ENCODE peak calls at places on chromosomes 16 and 17, in nine cellular contexts. P is CD8-positive, alpha-beta memory T cell; X is tibial artery; H is psoas muscle; S is pancreas; E is stomach; M is cardiac fibroblast; T is lower leg skin; N is fibroblast of lung. I is an unnamed sample.

GRCh38 chr17:40956401-40957254 is 10.1 kb downstream of the KRT39 start:
- DNase-seq in P (no peak), X (no peak), H (no peak), S (no peak), E (no peak), M (peak), T (no peak), N (peak), I (no peak)

GRCh38 chr17:58337600-58338453 is 9.2 kb upstream of the TSPOAP1 start:
- DNase-seq in P (peak), X (peak), H (peak), S (no peak), E (peak), M (peak), T (peak), N (peak), I (no peak)

GRCh38 chr17:72714357-72714966 is 378.0 kb downstream of the SLC39A11 start:
- DNase-seq in P (no peak), X (no peak), H (no peak), S (no peak), E (no peak), M (no peak), T (no peak), N (no peak), I (no peak)

GRCh38 chr17:64331946-64332493 is 58.6 kb downstream of the PECAM1 start:
- DNase-seq in P (no peak), X (peak), H (peak), S (no peak), E (no peak), M (peak), T (no peak), N (peak), I (no peak)

GRCh38 chr17:50028207-50029120 is 27.4 kb upstream of the ITGA3 start:
- DNase-seq in P (no peak), X (peak), H (peak), S (no peak), E (no peak), M (peak), T (peak), N (peak), I (no peak)

GRCh38 chr16:31201511-31202401 is 804 bp downstream of the PYCARD start:
- DNase-seq in P (peak), X (no peak), H (peak), S (peak), E (peak), M (no peak), T (peak), N (peak), I (no peak)

GRCh38 chr17:76270127-76270592 is 5.0 kb downstream of the UBALD2 start:
- DNase-seq in P (no peak), X (no peak), H (no peak), S (peak), E (no peak), M (no peak), T (peak), N (no peak), I (no peak)

GRCh38 chr17:29933379-29933778 is 3.4 kb upstream of the SSH2 start:
- DNase-seq in P (no peak), X (no peak), H (no peak), S (no peak), E (no peak), M (peak), T (no peak), N (peak), I (no peak)

GRCh38 chr17:76145231-76146052 is 4.4 kb upstream of the FOXJ1 start:
- DNase-seq in P (peak), X (peak), H (no peak), S (no peak), E (no peak), M (no peak), T (no peak), N (no peak), I (no peak)

GRCh38 chr16:27959914-27960313 is 103.6 kb downstream of the GSG1L start:
- DNase-seq in P (no peak), X (no peak), H (no peak), S (no peak), E (no peak), M (no peak), T (no peak), N (no peak), I (no peak)

GRCh38 chr16:67542464-67542863 is 13.8 kb downstream of the RIPOR1 start:
- DNase-seq in P (peak), X (no peak), H (no peak), S (no peak), E (peak), M (peak), T (no peak), N (peak), I (no peak)

GRCh38 chr16:31477220-31478216 is 5.4 kb upstream of the SLC5A2 start:
- DNase-seq in P (no peak), X (no peak), H (no peak), S (peak), E (peak), M (no peak), T (no peak), N (no peak), I (no peak)

GRCh38 chr17:82325286-82326180 is 8.0 kb downstream of the SECTM1 start:
- DNase-seq in P (no peak), X (no peak), H (no peak), S (peak), E (no peak), M (no peak), T (no peak), N (no peak), I (no peak)

GRCh38 chr17:51734462-51734861 is 424.1 kb downstream of the CA10 start:
- DNase-seq in P (no peak), X (no peak), H (no peak), S (no peak), E (no peak), M (no peak), T (no peak), N (no peak), I (peak)

GRCh38 chr17:64653325-64653984 is 8.7 kb downstream of the SMURF2 start:
- DNase-seq in P (no peak), X (no peak), H (no peak), S (no peak), E (no peak), M (peak), T (no peak), N (peak), I (no peak)

GRCh38 chr16:64580558-64580957 is 541.3 kb downstream of the CDH11 start:
- DNase-seq in P (no peak), X (no peak), H (no peak), S (no peak), E (no peak), M (no peak), T (no peak), N (no peak), I (no peak)

GRCh38 chr17:73710095-73710592 is 65.9 kb upstream of the SDK2 start:
- DNase-seq in P (peak), X (no peak), H (peak), S (peak), E (peak), M (peak), T (no peak), N (peak), I (peak)

GRCh38 chr17:50276588-50277356 is 2.5 kb downstream of the TMEM92 start:
- DNase-seq in P (no peak), X (no peak), H (no peak), S (no peak), E (no peak), M (no peak), T (no peak), N (no peak), I (no peak)

GRCh38 chr16:85448557-85449194 is 164.4 kb upstream of the GSE1 start:
- DNase-seq in P (peak), X (no peak), H (no peak), S (peak), E (peak), M (no peak), T (no peak), N (no peak), I (no peak)

GRCh38 chr16:76335187-76335974 is 58.2 kb downstream of the CNTNAP4 start:
- DNase-seq in P (no peak), X (no peak), H (no peak), S (no peak), E (no peak), M (no peak), T (no peak), N (no peak), I (no peak)

GRCh38 chr16:2206420-2206779 is 1.1 kb downstream of the MLST8 start:
- DNase-seq in P (no peak), X (no peak), H (no peak), S (no peak), E (no peak), M (no peak), T (no peak), N (no peak), I (no peak)
- H3K4me3 ChIP-seq in P (peak), X (peak), H (peak), S (peak), E (peak), M (peak), T (no peak), N (peak), I (no peak)

DNA sequence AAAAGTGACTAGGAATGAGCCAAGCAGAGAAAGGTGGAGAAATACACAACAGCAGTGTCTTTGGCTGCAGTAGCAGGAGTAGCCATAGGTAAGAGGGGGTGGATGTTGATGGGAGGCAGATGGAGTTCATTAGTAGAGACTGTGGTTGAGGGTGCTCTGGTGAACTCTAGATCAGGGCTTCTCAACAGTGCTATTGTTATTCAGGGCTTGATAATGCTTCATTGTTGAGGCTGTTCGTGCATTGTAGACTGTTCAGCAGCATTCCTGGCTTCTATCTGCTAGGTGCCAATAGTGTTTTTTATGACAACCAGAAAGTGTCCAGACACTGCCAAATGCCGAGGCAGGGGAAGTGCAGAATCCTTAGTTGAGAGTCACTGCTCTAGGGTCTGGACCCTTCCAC is 3.6 kb downstream of the ALKBH5 start:
- DNase-seq in P (no peak), X (no peak), H (no peak), S (no peak), E (no peak), M (peak), T (no peak), N (peak), I (no peak)
- H3K4me3 ChIP-seq in P (peak), X (peak), H (peak), S (peak), E (peak), M (peak), T (no peak), N (peak), I (no peak)

DNA sequence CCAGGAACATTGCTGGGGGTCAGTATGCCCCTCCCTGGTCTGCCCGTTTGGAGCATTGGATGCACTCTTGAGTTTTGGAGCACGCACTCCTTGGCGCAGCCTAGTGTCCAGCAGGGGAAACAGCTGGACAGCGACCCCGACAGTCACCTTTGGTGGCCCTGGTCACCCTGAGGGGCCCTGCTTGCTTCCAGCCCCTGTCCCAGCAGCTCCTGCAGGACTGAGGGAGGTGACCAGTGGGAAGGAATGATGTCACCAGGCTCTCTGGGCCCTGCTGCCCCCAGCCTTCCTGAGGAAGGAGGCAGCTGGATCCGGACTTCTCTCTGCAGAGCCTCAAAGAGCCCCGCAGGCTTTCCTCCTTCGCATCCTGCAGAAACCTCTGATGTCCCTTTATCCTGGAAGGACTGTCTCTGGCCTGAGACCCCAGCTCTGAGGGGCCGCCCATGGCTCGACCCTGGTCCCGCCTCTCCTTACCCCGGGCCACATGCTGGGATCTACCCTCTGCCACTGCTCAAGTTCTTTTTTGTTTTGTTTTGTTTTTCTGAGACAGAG is 11.8 kb downstream of the ZSCAN10 start:
- DNase-seq in P (no peak), X (no peak), H (no peak), S (no peak), E (no peak), M (peak), T (no peak), N (no peak), I (no peak)
- H3K4me3 ChIP-seq in P (no peak), X (peak), H (peak), S (no peak), E (peak), M (no peak), T (no peak), N (no peak), I (no peak)

GRCh38 chr16:9545500-9546437 is 454.3 kb downstream of the HAPSTR1 start:
- DNase-seq in P (no peak), X (no peak), H (no peak), S (no peak), E (no peak), M (no peak), T (no peak), N (no peak), I (no peak)
- H3K4me3 ChIP-seq in P (no peak), X (no peak), H (no peak), S (no peak), E (no peak), M (no peak), T (no peak), N (no peak), I (no peak)

GRCh38 chr16:2963611-2964415 is at the start of gene KREMEN2:
- DNase-seq in P (no peak), X (no peak), H (no peak), S (peak), E (no peak), M (no peak), T (peak), N (no peak), I (no peak)
- H3K4me3 ChIP-seq in P (peak), X (no peak), H (peak), S (peak), E (peak), M (peak), T (no peak), N (peak), I (peak)

DNA sequence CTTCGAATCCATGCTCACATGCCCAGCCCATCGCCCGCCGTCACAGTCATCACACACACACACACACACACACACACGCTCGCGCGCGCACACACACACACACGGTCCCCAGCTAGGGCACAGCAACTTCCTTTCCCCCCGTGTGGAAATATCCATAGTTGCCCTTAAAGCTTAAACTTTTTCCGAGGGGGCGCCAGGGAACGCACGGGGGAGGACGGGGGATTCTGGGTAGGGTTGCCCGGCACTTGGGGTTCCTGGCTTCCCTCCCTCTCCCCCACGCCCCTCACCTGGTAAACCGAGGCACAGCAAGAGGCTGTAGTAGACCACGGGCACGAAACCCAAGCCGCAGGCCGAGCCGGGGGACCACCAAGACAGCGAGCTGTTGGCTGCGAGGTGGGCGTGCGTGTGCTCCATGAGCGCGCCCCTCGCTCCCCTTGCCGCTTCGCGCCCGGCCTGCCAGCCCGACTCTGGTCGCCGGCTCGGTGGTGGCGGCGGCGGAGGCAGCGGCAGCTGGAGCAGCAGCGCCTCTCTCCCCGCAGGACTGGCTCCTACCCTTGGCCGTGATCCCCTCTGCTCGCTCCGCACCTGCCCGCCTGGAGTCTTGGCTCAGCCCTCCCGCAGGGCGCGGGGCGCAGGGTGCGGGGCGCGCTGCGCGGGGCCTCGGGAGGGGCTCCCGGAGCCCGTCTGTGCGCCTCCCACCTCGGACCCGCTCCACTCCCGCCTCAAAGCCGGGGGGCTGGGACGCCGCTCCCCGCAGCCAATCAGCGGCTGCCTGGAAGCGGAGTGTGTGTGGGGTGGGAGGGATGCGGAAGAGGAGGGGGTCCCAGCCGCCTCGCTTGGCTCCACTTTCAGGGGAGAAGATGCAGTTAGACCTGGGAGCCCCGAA is at the start of gene GPR139:
- DNase-seq in P (no peak), X (no peak), H (no peak), S (no peak), E (no peak), M (no peak), T (peak), N (no peak), I (no peak)
- H3K4me3 ChIP-seq in P (no peak), X (no peak), H (no peak), S (no peak), E (no peak), M (no peak), T (no peak), N (no peak), I (peak)

GRCh38 chr16:19094542-19095365 is 19.0 kb upstream of the ITPRIPL2 start:
- DNase-seq in P (no peak), X (peak), H (no peak), S (no peak), E (peak), M (no peak), T (peak), N (no peak), I (no peak)
- H3K4me3 ChIP-seq in P (no peak), X (no peak), H (no peak), S (no peak), E (no peak), M (no peak), T (no peak), N (no peak), I (no peak)

I was measured in iPS DF 6.9.